ENCODE peak calls at places on chromosomes 3 and 15, in five cellular contexts. J, R, P, V and C are unnamed samples.

GRCh38 chr3:142027295-142027694 is 122.0 kb downstream of the TFDP2 start:
- DNase-seq in J (no peak), R (no peak), P (no peak), V (no peak), C (peak; percentile 23)

GRCh38 chr15:74245342-74245931 is 9.3 kb downstream of the CCDC33 start:
- DNase-seq in J (no peak), R (peak; percentile 37), P (no peak), V (no peak), C (peak; percentile 89)

GRCh38 chr3:134621824-134622223 is 29.0 kb downstream of the KY start:
- DNase-seq in J (peak; percentile 81), R (no peak), P (no peak), V (no peak), C (no peak)

GRCh38 chr3:64351713-64352595 is 126.7 kb upstream of the PRICKLE2 start:
- DNase-seq in J (peak; percentile 61), R (no peak), P (no peak), V (no peak), C (no peak)

GRCh38 chr3:119308355-119308754 is 14.2 kb downstream of the ARHGAP31 start:
- DNase-seq in J (no peak), R (no peak), P (no peak), V (no peak), C (no peak)

GRCh38 chr15:27864076-27864475 is 235.0 kb downstream of the OCA2 start:
- DNase-seq in J (no peak), R (no peak), P (no peak), V (no peak), C (no peak)

GRCh38 chr3:55790596-55791350 is 303.7 kb upstream of the WNT5A start:
- DNase-seq in J (no peak), R (no peak), P (no peak), V (peak; percentile 52), C (no peak)

GRCh38 chr3:9214599-9214998 is 34.8 kb downstream of the SRGAP3 start:
- DNase-seq in J (peak; percentile 78), R (no peak), P (no peak), V (peak; percentile 29), C (no peak)